ENCODE peak calls at places on chromosomes 13 and 19, in six cellular contexts. One of them, this sample, is unnamed.
A peak's percentile ranks its signal among the peaks of the same experiment; 100 is the strongest.

GRCh38 chr13:49836516-49836915 is 44.0 kb upstream of the KPNA3 start:
- DNase-seq in brain microvascular endothelial cell: no peak
- DNase-seq in choroid plexus epithelial cell: peak; percentile 68
- DNase-seq in ovary: no peak
- DNase-seq in adrenal gland: no peak
- DNase-seq in BJ: no peak
- DNase-seq in this sample: no peak

GRCh38 chr19:16326401-16327130 is 1.9 kb downstream of the KLF2 start:
- DNase-seq in choroid plexus epithelial cell: no peak
- DNase-seq in adrenal gland: no peak
- DNase-seq in BJ: no peak
- DNase-seq in ovary: no peak
- DNase-seq in brain microvascular endothelial cell: no peak
- DNase-seq in this sample: no peak

GRCh38 chr19:40716031-40716654 is 543 bp downstream of the COQ8B start:
- DNase-seq in choroid plexus epithelial cell: peak; percentile 87
- DNase-seq in adrenal gland: peak; percentile 90
- DNase-seq in ovary: peak; percentile 70
- DNase-seq in brain microvascular endothelial cell: peak; percentile 94
- DNase-seq in BJ: no peak
- DNase-seq in this sample: peak; percentile 79

GRCh38 chr19:46364359-46364758 is 17.5 kb downstream of the PPP5C start:
- DNase-seq in brain microvascular endothelial cell: no peak
- DNase-seq in ovary: no peak
- DNase-seq in BJ: no peak
- DNase-seq in choroid plexus epithelial cell: no peak
- DNase-seq in adrenal gland: no peak
- DNase-seq in this sample: no peak

GRCh38 chr19:39814595-39814994 is 19.4 kb downstream of the DYRK1B start:
- DNase-seq in ovary: no peak
- DNase-seq in adrenal gland: no peak
- DNase-seq in choroid plexus epithelial cell: peak; percentile 23
- DNase-seq in BJ: no peak
- DNase-seq in brain microvascular endothelial cell: no peak
- DNase-seq in this sample: no peak

GRCh38 chr13:82356667-82357066 is 1525.6 kb downstream of the SLITRK1 start:
- DNase-seq in adrenal gland: no peak
- DNase-seq in brain microvascular endothelial cell: no peak
- DNase-seq in ovary: no peak
- DNase-seq in BJ: no peak
- DNase-seq in choroid plexus epithelial cell: peak; percentile 39
- DNase-seq in this sample: no peak

GRCh38 chr19:46392252-46392801 is 21.0 kb downstream of the CCDC8 start:
- DNase-seq in adrenal gland: no peak
- DNase-seq in BJ: peak; percentile 18
- DNase-seq in ovary: no peak
- DNase-seq in brain microvascular endothelial cell: peak; percentile 25
- DNase-seq in choroid plexus epithelial cell: peak; percentile 71
- DNase-seq in this sample: no peak

GRCh38 chr13:97434417-97435296 is 688 bp downstream of the RAP2A start:
- DNase-seq in adrenal gland: peak; percentile 43
- DNase-seq in brain microvascular endothelial cell: peak; percentile 34
- DNase-seq in BJ: no peak
- DNase-seq in ovary: peak; percentile 23
- DNase-seq in choroid plexus epithelial cell: peak; percentile 41
- DNase-seq in this sample: peak; percentile 0

GRCh38 chr13:101579291-101579802 is 126.9 kb downstream of the ITGBL1 start:
- DNase-seq in ovary: no peak
- DNase-seq in adrenal gland: no peak
- DNase-seq in BJ: no peak
- DNase-seq in choroid plexus epithelial cell: peak; percentile 78
- DNase-seq in brain microvascular endothelial cell: peak; percentile 82
- DNase-seq in this sample: peak; percentile 1

GRCh38 chr13:97298816-97299215 is 76.7 kb downstream of the MBNL2 start:
- DNase-seq in ovary: no peak
- DNase-seq in choroid plexus epithelial cell: peak; percentile 31
- DNase-seq in brain microvascular endothelial cell: no peak
- DNase-seq in BJ: no peak
- DNase-seq in adrenal gland: no peak
- DNase-seq in this sample: no peak

GRCh38 chr19:44344255-44344654 is 12.2 kb downstream of the ZNF112 start:
- DNase-seq in adrenal gland: no peak
- DNase-seq in choroid plexus epithelial cell: no peak
- DNase-seq in brain microvascular endothelial cell: no peak
- DNase-seq in ovary: no peak
- DNase-seq in BJ: no peak
- DNase-seq in this sample: no peak

GRCh38 chr19:37905936-37906867 is at the start of gene WDR87:
- DNase-seq in BJ: no peak
- DNase-seq in choroid plexus epithelial cell: peak; percentile 37
- DNase-seq in ovary: no peak
- DNase-seq in brain microvascular endothelial cell: no peak
- DNase-seq in adrenal gland: no peak
- DNase-seq in this sample: peak; percentile 77

GRCh38 chr13:109756778-109757177 is 29.6 kb downstream of the IRS2 start:
- DNase-seq in adrenal gland: no peak
- DNase-seq in choroid plexus epithelial cell: no peak
- DNase-seq in brain microvascular endothelial cell: no peak
- DNase-seq in ovary: no peak
- DNase-seq in BJ: no peak
- DNase-seq in this sample: no peak

GRCh38 chr13:112893570-112894422 is 75.2 kb upstream of the MCF2L start:
- DNase-seq in BJ: no peak
- DNase-seq in choroid plexus epithelial cell: peak; percentile 27
- DNase-seq in brain microvascular endothelial cell: peak; percentile 5
- DNase-seq in ovary: no peak
- DNase-seq in adrenal gland: peak; percentile 42
- DNase-seq in this sample: peak; percentile 21

GRCh38 chr13:111875922-111876321 is 191.0 kb upstream of the SOX1 start:
- DNase-seq in BJ: no peak
- DNase-seq in brain microvascular endothelial cell: no peak
- DNase-seq in adrenal gland: no peak
- DNase-seq in choroid plexus epithelial cell: no peak
- DNase-seq in ovary: no peak
- DNase-seq in this sample: no peak

GRCh38 chr13:99677388-99677951 is 176.2 kb downstream of the TM9SF2 start:
- DNase-seq in BJ: no peak
- DNase-seq in ovary: no peak
- DNase-seq in choroid plexus epithelial cell: no peak
- DNase-seq in adrenal gland: no peak
- DNase-seq in brain microvascular endothelial cell: no peak
- DNase-seq in this sample: no peak

GRCh38 chr13:29435125-29435911 is 160.2 kb downstream of the SLC7A1 start:
- DNase-seq in choroid plexus epithelial cell: peak; percentile 88
- DNase-seq in ovary: peak; percentile 25
- DNase-seq in brain microvascular endothelial cell: peak; percentile 66
- DNase-seq in BJ: peak; percentile 67
- DNase-seq in adrenal gland: peak; percentile 3
- DNase-seq in this sample: no peak

GRCh38 chr19:8396563-8397203 is 6.5 kb downstream of the RAB11B start:
- DNase-seq in choroid plexus epithelial cell: peak; percentile 75
- DNase-seq in brain microvascular endothelial cell: peak; percentile 64
- DNase-seq in ovary: peak; percentile 54
- DNase-seq in BJ: no peak
- DNase-seq in adrenal gland: peak; percentile 71
- DNase-seq in this sample: peak; percentile 41

GRCh38 chr13:110037925-110038573 is 251.7 kb upstream of the IRS2 start:
- DNase-seq in BJ: no peak
- DNase-seq in ovary: no peak
- DNase-seq in choroid plexus epithelial cell: no peak
- DNase-seq in brain microvascular endothelial cell: no peak
- DNase-seq in adrenal gland: no peak
- DNase-seq in this sample: no peak

GRCh38 chr13:100545684-100546061 is 42.9 kb downstream of the GGACT start:
- DNase-seq in brain microvascular endothelial cell: no peak
- DNase-seq in BJ: no peak
- DNase-seq in choroid plexus epithelial cell: no peak
- DNase-seq in ovary: no peak
- DNase-seq in adrenal gland: no peak
- DNase-seq in this sample: no peak

GRCh38 chr19:18867199-18867598 is 28.8 kb downstream of the CERS1 start:
- DNase-seq in adrenal gland: no peak
- DNase-seq in ovary: no peak
- DNase-seq in BJ: no peak
- DNase-seq in choroid plexus epithelial cell: no peak
- DNase-seq in brain microvascular endothelial cell: no peak
- DNase-seq in this sample: no peak

GRCh38 chr19:18865973-18866799 is 29.8 kb downstream of the CERS1 start:
- DNase-seq in adrenal gland: peak; percentile 67
- DNase-seq in ovary: peak; percentile 50
- DNase-seq in BJ: no peak
- DNase-seq in choroid plexus epithelial cell: peak; percentile 55
- DNase-seq in brain microvascular endothelial cell: peak; percentile 31
- DNase-seq in this sample: peak; percentile 43

GRCh38 chr19:18867751-18868150 is 28.2 kb downstream of the CERS1 start:
- DNase-seq in choroid plexus epithelial cell: no peak
- DNase-seq in brain microvascular endothelial cell: no peak
- DNase-seq in BJ: no peak
- DNase-seq in ovary: no peak
- DNase-seq in adrenal gland: no peak
- DNase-seq in this sample: no peak

GRCh38 chr19:18865106-18865972 is 30.6 kb downstream of the CERS1 start:
- DNase-seq in BJ: no peak
- DNase-seq in adrenal gland: no peak
- DNase-seq in choroid plexus epithelial cell: no peak
- DNase-seq in ovary: no peak
- DNase-seq in brain microvascular endothelial cell: no peak
- DNase-seq in this sample: no peak

GRCh38 chr19:18866800-18867123 is 29.2 kb downstream of the CERS1 start:
- DNase-seq in ovary: no peak
- DNase-seq in adrenal gland: no peak
- DNase-seq in choroid plexus epithelial cell: no peak
- DNase-seq in BJ: no peak
- DNase-seq in brain microvascular endothelial cell: no peak
- DNase-seq in this sample: no peak
- TF ChIP-seq CTCF in ovary: no peak
- TF ChIP-seq CTCF in adrenal gland: no peak
- TF ChIP-seq CTCF in choroid plexus epithelial cell: no peak
- TF ChIP-seq CTCF in BJ: no peak
- TF ChIP-seq CTCF in brain microvascular endothelial cell: no peak
- TF ChIP-seq CTCF in this sample: no peak

GRCh38 chr13:94236876-94237275 is 242.6 kb downstream of the DCT start:
- DNase-seq in BJ: no peak
- DNase-seq in ovary: no peak
- DNase-seq in adrenal gland: no peak
- DNase-seq in choroid plexus epithelial cell: peak; percentile 57
- DNase-seq in brain microvascular endothelial cell: no peak
- DNase-seq in this sample: no peak

GRCh38 chr13:94234766-94235165 is 244.7 kb downstream of the DCT start:
- DNase-seq in BJ: no peak
- DNase-seq in ovary: no peak
- DNase-seq in brain microvascular endothelial cell: no peak
- DNase-seq in choroid plexus epithelial cell: no peak
- DNase-seq in adrenal gland: no peak
- DNase-seq in this sample: no peak

GRCh38 chr13:94243551-94243950 is 235.9 kb downstream of the DCT start:
- DNase-seq in brain microvascular endothelial cell: no peak
- DNase-seq in choroid plexus epithelial cell: peak; percentile 15
- DNase-seq in BJ: no peak
- DNase-seq in adrenal gland: no peak
- DNase-seq in ovary: no peak
- DNase-seq in this sample: no peak

GRCh38 chr13:94236132-94236531 is 243.3 kb downstream of the DCT start:
- DNase-seq in brain microvascular endothelial cell: no peak
- DNase-seq in ovary: no peak
- DNase-seq in choroid plexus epithelial cell: peak; percentile 9
- DNase-seq in adrenal gland: no peak
- DNase-seq in BJ: no peak
- DNase-seq in this sample: no peak

DNA sequence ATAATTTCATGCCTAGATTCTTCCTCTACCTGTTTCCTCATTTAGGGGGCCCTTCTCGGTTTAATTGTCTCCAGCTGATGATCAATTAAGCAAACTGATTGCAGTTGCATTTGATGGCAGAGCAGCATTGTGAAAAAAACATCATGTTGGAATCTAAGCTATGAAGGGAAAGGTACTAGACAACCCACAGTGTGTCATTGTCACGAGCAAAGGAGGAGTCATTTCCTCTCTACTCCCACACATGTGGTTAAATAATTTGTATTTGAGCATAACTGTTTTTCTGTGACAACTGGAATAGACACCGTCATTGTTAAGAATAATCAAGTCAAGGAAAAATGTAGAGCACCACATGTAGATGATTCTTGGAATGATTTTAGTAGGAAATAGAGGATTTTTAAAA is 240.3 kb downstream of the DCT start:
- DNase-seq in BJ: peak; percentile 37
- DNase-seq in choroid plexus epithelial cell: peak; percentile 72
- DNase-seq in ovary: no peak
- DNase-seq in brain microvascular endothelial cell: peak; percentile 78
- DNase-seq in adrenal gland: no peak
- DNase-seq in this sample: no peak
- TF ChIP-seq CTCF in BJ: no peak
- TF ChIP-seq CTCF in choroid plexus epithelial cell: no peak
- TF ChIP-seq CTCF in ovary: no peak
- TF ChIP-seq CTCF in brain microvascular endothelial cell: no peak
- TF ChIP-seq CTCF in adrenal gland: no peak
- TF ChIP-seq CTCF in this sample: no peak

DNA sequence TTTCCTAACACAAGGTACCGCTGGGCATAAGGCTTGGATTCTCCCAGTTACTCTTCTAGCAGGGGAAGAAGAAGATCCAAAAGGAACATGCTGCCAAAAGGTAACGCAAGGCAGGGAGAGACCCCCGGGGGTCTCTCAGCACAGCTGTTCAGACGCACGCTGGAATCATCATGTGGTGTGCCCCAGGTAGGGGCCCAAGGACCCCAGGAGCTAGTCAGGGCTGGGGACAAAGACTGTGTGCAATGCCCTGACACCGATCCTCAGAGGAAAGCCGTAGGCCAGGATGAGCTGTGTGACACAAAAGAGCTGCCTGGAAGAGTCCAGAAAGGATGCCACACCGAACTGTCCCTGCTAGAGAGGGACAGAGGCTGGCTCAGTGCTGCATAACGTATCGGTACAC is 22.3 kb upstream of the EPHX3 start:
- DNase-seq in adrenal gland: no peak
- DNase-seq in brain microvascular endothelial cell: no peak
- DNase-seq in choroid plexus epithelial cell: no peak
- DNase-seq in BJ: no peak
- DNase-seq in ovary: no peak
- DNase-seq in this sample: no peak
- TF ChIP-seq CTCF in adrenal gland: no peak
- TF ChIP-seq CTCF in brain microvascular endothelial cell: no peak
- TF ChIP-seq CTCF in choroid plexus epithelial cell: no peak
- TF ChIP-seq CTCF in BJ: no peak
- TF ChIP-seq CTCF in ovary: no peak
- TF ChIP-seq CTCF in this sample: no peak

GRCh38 chr19:4589579-4590410 is 30.3 kb upstream of the SEMA6B start:
- DNase-seq in BJ: no peak
- DNase-seq in adrenal gland: peak; percentile 32
- DNase-seq in ovary: no peak
- DNase-seq in choroid plexus epithelial cell: no peak
- DNase-seq in brain microvascular endothelial cell: no peak
- DNase-seq in this sample: peak; percentile 48
- TF ChIP-seq CTCF in BJ: peak; percentile 47
- TF ChIP-seq CTCF in adrenal gland: peak; percentile 37
- TF ChIP-seq CTCF in ovary: no peak
- TF ChIP-seq CTCF in choroid plexus epithelial cell: peak; percentile 52
- TF ChIP-seq CTCF in brain microvascular endothelial cell: peak; percentile 73
- TF ChIP-seq CTCF in this sample: peak; percentile 28

GRCh38 chr13:47798906-47799305 is 202.2 kb downstream of the SUCLA2 start:
- DNase-seq in BJ: no peak
- DNase-seq in ovary: no peak
- DNase-seq in brain microvascular endothelial cell: peak; percentile 24
- DNase-seq in choroid plexus epithelial cell: peak; percentile 72
- DNase-seq in adrenal gland: no peak
- DNase-seq in this sample: no peak
- TF ChIP-seq CTCF in BJ: peak; percentile 41
- TF ChIP-seq CTCF in ovary: no peak
- TF ChIP-seq CTCF in brain microvascular endothelial cell: peak; percentile 62
- TF ChIP-seq CTCF in choroid plexus epithelial cell: peak; percentile 69
- TF ChIP-seq CTCF in adrenal gland: no peak
- TF ChIP-seq CTCF in this sample: no peak

This sample was measured in Calu3.